ENCODE peak calls at places on chromosomes 1 and 21, in seven cellular contexts. V is COR-L47, E is LHCN-M2, Z is fibroblast of mammary gland, F is fibroblast of lung, W is astrocyte, I is mucosa of gallbladder. A is an unnamed sample.

GRCh38 chr1:12011998-12012397 is 7.3 kb upstream of the MIIP start:
- DNase-seq in V (no peak), E (no peak), Z (no peak), F (no peak), W (no peak), I (no peak), A (no peak)

GRCh38 chr1:31373897-31374486 is 1.1 kb upstream of the FABP3 start:
- DNase-seq in V (no peak), E (no peak), Z (no peak), F (no peak), W (no peak), I (no peak), A (no peak)

GRCh38 chr1:44029260-44029910 is 1.9 kb downstream of the SLC6A9 start:
- DNase-seq in V (no peak), E (no peak), Z (no peak), F (no peak), W (no peak), I (no peak), A (peak; percentile 31)

GRCh38 chr1:245484176-245484575 is 329.4 kb downstream of the KIF26B start:
- DNase-seq in V (no peak), E (no peak), Z (no peak), F (no peak), W (no peak), I (no peak), A (no peak)

GRCh38 chr1:30733520-30733919 is 10.1 kb upstream of the MATN1 start:
- DNase-seq in V (no peak), E (no peak), Z (no peak), F (no peak), W (no peak), I (no peak), A (no peak)

GRCh38 chr1:157700711-157701110 is at the start of gene FCRL3:
- DNase-seq in V (no peak), E (no peak), Z (no peak), F (no peak), W (no peak), I (no peak), A (no peak)

GRCh38 chr1:161733526-161733925 is 12.2 kb downstream of the FCRLB start:
- DNase-seq in V (no peak), E (peak; percentile 85), Z (peak; percentile 96), F (peak; percentile 81), W (peak; percentile 87), I (no peak), A (no peak)

GRCh38 chr1:207910678-207911354 is at the start of gene CD34:
- DNase-seq in V (peak; percentile 28), E (no peak), Z (no peak), F (no peak), W (peak; percentile 12), I (no peak), A (no peak)

GRCh38 chr1:22889213-22889827 is 83.3 kb downstream of the LACTBL1 start:
- DNase-seq in V (peak; percentile 21), E (peak; percentile 38), Z (peak; percentile 61), F (peak; percentile 61), W (peak; percentile 25), I (no peak), A (no peak)

GRCh38 chr21:45769896-45770295 is 126.4 kb downstream of the PCBP3 start:
- DNase-seq in V (no peak), E (no peak), Z (no peak), F (no peak), W (no peak), I (no peak), A (no peak)

GRCh38 chr1:85473390-85473789 is 8.4 kb upstream of the DDAH1 start:
- DNase-seq in V (no peak), E (peak; percentile 30), Z (peak; percentile 56), F (peak; percentile 91), W (peak; percentile 44), I (no peak), A (no peak)

GRCh38 chr1:79547514-79547913 is 541.0 kb upstream of the ADGRL4 start:
- DNase-seq in V (no peak), E (no peak), Z (no peak), F (no peak), W (no peak), I (no peak), A (no peak)

GRCh38 chr1:89806612-89807011 is 14.2 kb upstream of the LRRC8D start:
- DNase-seq in V (no peak), E (no peak), Z (no peak), F (no peak), W (no peak), I (no peak), A (no peak)

GRCh38 chr1:14733053-14733778 is 134.7 kb downstream of the KAZN start:
- DNase-seq in V (no peak), E (no peak), Z (no peak), F (no peak), W (peak; percentile 47), I (no peak), A (no peak)

GRCh38 chr1:44835738-44836675 is 7.0 kb downstream of the PTCH2 start:
- DNase-seq in V (peak; percentile 37), E (peak; percentile 65), Z (peak; percentile 86), F (peak; percentile 86), W (peak; percentile 51), I (peak; percentile 79), A (peak; percentile 89)

GRCh38 chr1:39141925-39142324 is 62.6 kb upstream of the MACF1 start:
- DNase-seq in V (no peak), E (peak; percentile 95), Z (no peak), F (peak; percentile 70), W (peak; percentile 73), I (no peak), A (no peak)

GRCh38 chr1:39955547-39956539 is 898 bp downstream of the MFSD2A start:
- DNase-seq in V (peak; percentile 100), E (peak; percentile 55), Z (peak; percentile 54), F (peak; percentile 42), W (peak; percentile 42), I (no peak), A (no peak)

GRCh38 chr1:225692517-225692879 is 39.6 kb upstream of the ENAH start:
- DNase-seq in V (no peak), E (no peak), Z (no peak), F (no peak), W (no peak), I (no peak), A (no peak)

GRCh38 chr1:3444736-3445135 is 9.7 kb upstream of the ARHGEF16 start:
- DNase-seq in V (no peak), E (no peak), Z (no peak), F (no peak), W (no peak), I (no peak), A (no peak)

GRCh38 chr1:67211589-67212563 is 45.6 kb downstream of the IL23R start:
- DNase-seq in V (peak; percentile 9), E (peak; percentile 24), Z (peak; percentile 36), F (peak; percentile 44), W (peak; percentile 2), I (no peak), A (no peak)

GRCh38 chr1:196324345-196324744 is 283.9 kb downstream of the KCNT2 start:
- DNase-seq in V (no peak), E (no peak), Z (peak; percentile 12), F (peak; percentile 45), W (no peak), I (no peak), A (no peak)

GRCh38 chr21:44199448-44199847 is 41.3 kb downstream of the ICOSLG start:
- DNase-seq in V (no peak), E (no peak), Z (no peak), F (no peak), W (no peak), I (no peak), A (peak; percentile 27)

GRCh38 chr1:171251042-171251740 is 2.9 kb downstream of the FMO1 start:
- DNase-seq in V (peak; percentile 29), E (no peak), Z (no peak), F (peak; percentile 20), W (peak; percentile 35), I (peak; percentile 12), A (peak; percentile 34)

GRCh38 chr1:7634841-7635240 is 136.3 kb upstream of the VAMP3 start:
- DNase-seq in V (no peak), E (no peak), Z (no peak), F (no peak), W (no peak), I (no peak), A (no peak)

GRCh38 chr1:44281987-44282703 is 68.9 kb downstream of the DMAP1 start:
- DNase-seq in V (no peak), E (no peak), Z (no peak), F (no peak), W (no peak), I (no peak), A (no peak)

GRCh38 chr1:10378071-10378841 is 20.6 kb upstream of the PGD start:
- DNase-seq in V (no peak), E (no peak), Z (peak; percentile 95), F (peak; percentile 46), W (peak; percentile 94), I (peak; percentile 76), A (peak; percentile 64)

GRCh38 chr1:2575801-2576663 is 10.5 kb upstream of the PRXL2B start:
- DNase-seq in V (no peak), E (no peak), Z (no peak), F (no peak), W (no peak), I (peak; percentile 92), A (peak; percentile 81)

GRCh38 chr1:183918589-183918988 is 113.7 kb downstream of the RGL1 start:
- DNase-seq in V (no peak), E (no peak), Z (no peak), F (no peak), W (no peak), I (no peak), A (no peak)

GRCh38 chr1:109786531-109787021 is 22.9 kb upstream of the EPS8L3 start:
- DNase-seq in V (no peak), E (no peak), Z (no peak), F (peak; percentile 68), W (no peak), I (peak; percentile 66), A (peak; percentile 67)

GRCh38 chr1:207876129-207876528 is 34.8 kb downstream of the CD34 start:
- DNase-seq in V (no peak), E (no peak), Z (no peak), F (no peak), W (no peak), I (no peak), A (no peak)

GRCh38 chr21:32868631-32869454 is 97.3 kb upstream of the PAXBP1 start:
- DNase-seq in V (no peak), E (peak; percentile 9), Z (no peak), F (no peak), W (no peak), I (no peak), A (no peak)

GRCh38 chr1:5597991-5598823 is 394.0 kb downstream of the NPHP4 start:
- DNase-seq in V (no peak), E (no peak), Z (no peak), F (no peak), W (no peak), I (peak; percentile 10), A (no peak)

GRCh38 chr1:33305016-33305415 is 15.9 kb downstream of the A3GALT2 start:
- DNase-seq in V (no peak), E (no peak), Z (no peak), F (no peak), W (no peak), I (no peak), A (no peak)

GRCh38 chr1:236590553-236591150 is 13.7 kb downstream of the HEATR1 start:
- DNase-seq in V (no peak), E (no peak), Z (no peak), F (no peak), W (no peak), I (no peak), A (no peak)

GRCh38 chr21:42621166-42621827 is 32.1 kb upstream of the PDE9A start:
- DNase-seq in V (no peak), E (no peak), Z (peak; percentile 49), F (no peak), W (no peak), I (no peak), A (no peak)

GRCh38 chr1:18414872-18415447 is 65.8 kb upstream of the KLHDC7A start:
- DNase-seq in V (no peak), E (no peak), Z (no peak), F (no peak), W (no peak), I (no peak), A (no peak)

GRCh38 chr1:30445449-30445848 is 277.9 kb downstream of the MATN1 start:
- DNase-seq in V (no peak), E (no peak), Z (no peak), F (no peak), W (no peak), I (no peak), A (no peak)

GRCh38 chr1:224435318-224435763 is 744 bp upstream of the WDR26 start:
- DNase-seq in V (no peak), E (peak; percentile 89), Z (peak; percentile 89), F (peak; percentile 90), W (peak; percentile 72), I (no peak), A (no peak)

A was measured in left lung.